ENCODE peak calls at places on chromosomes 13 and 19, in eight cellular contexts. M is fibroblast of the aortic adventitia, U is omental fat pad, G is thoracic aorta, Z is body of pancreas, S is neural crest cell, J is foreskin keratinocyte, K is ovary. W is an unnamed sample.

GRCh38 chr19:16170134-16170533 is 3.2 kb downstream of the CIB3 start:
- DNase-seq in M (no peak), K (no peak), J (no peak), S (no peak), G (no peak), Z (no peak), U (no peak), W (no peak)

GRCh38 chr19:27966390-27966816 is 1246.5 kb downstream of the UQCRFS1 start:
- DNase-seq in U (no peak), M (peak; percentile 37), G (no peak), S (no peak), K (no peak), J (no peak), Z (no peak), W (no peak)

GRCh38 chr13:110853235-110853721 is 61.6 kb downstream of the ANKRD10 start:
- DNase-seq in K (no peak), J (no peak), U (no peak), M (no peak), S (no peak), G (no peak), Z (no peak), W (no peak)

GRCh38 chr13:50129065-50129922 is 114.0 kb downstream of the KCNRG start:
- DNase-seq in G (no peak), S (no peak), K (no peak), J (peak; percentile 7), U (no peak), M (no peak), Z (no peak), W (no peak)

GRCh38 chr19:3099347-3100145 is 5.4 kb downstream of the GNA11 start:
- DNase-seq in M (no peak), Z (peak; percentile 11), K (no peak), J (no peak), U (no peak), S (no peak), G (no peak), W (no peak)

GRCh38 chr13:57988276-57988675 is 356.7 kb downstream of the PCDH17 start:
- DNase-seq in G (no peak), K (no peak), U (no peak), Z (no peak), M (no peak), J (no peak), S (no peak), W (no peak)

GRCh38 chr19:39480337-39481228 is at the start of gene TIMM50:
- DNase-seq in U (peak; percentile 95), J (peak; percentile 84), M (peak; percentile 87), S (peak; percentile 99), K (peak; percentile 97), Z (peak; percentile 97), G (peak; percentile 93), W (peak; percentile 98)

GRCh38 chr13:113978741-113979481 is 5.0 kb upstream of the C13orf46 start:
- DNase-seq in G (no peak), Z (no peak), M (peak; percentile 31), U (no peak), S (no peak), J (no peak), K (no peak), W (no peak)

GRCh38 chr13:48626077-48626449 is 27.7 kb upstream of the CYSLTR2 start:
- DNase-seq in J (no peak), M (peak; percentile 77), K (no peak), Z (peak; percentile 59), S (no peak), G (no peak), U (no peak), W (no peak)

GRCh38 chr19:15254547-15254946 is 22.3 kb upstream of the EPHX3 start:
- DNase-seq in M (no peak), G (no peak), S (no peak), K (no peak), Z (no peak), J (no peak), U (no peak), W (no peak)

GRCh38 chr19:51407631-51408131 is 9.8 kb downstream of the SIGLEC10 start:
- DNase-seq in M (peak; percentile 22), K (no peak), Z (peak; percentile 31), U (no peak), J (no peak), G (no peak), S (no peak), W (no peak)

GRCh38 chr13:93244141-93244917 is 17.7 kb downstream of the GPC6 start:
- DNase-seq in M (peak; percentile 73), S (no peak), J (peak; percentile 44), G (no peak), U (no peak), K (peak; percentile 41), Z (no peak), W (no peak)

GRCh38 chr13:76890036-76890435 is 3.8 kb upstream of the KCTD12 start:
- DNase-seq in J (peak; percentile 98), Z (no peak), U (no peak), M (no peak), S (no peak), G (no peak), K (no peak), W (no peak)

GRCh38 chr13:33318744-33319143 is 33.2 kb upstream of the STARD13 start:
- DNase-seq in S (no peak), G (no peak), K (no peak), J (no peak), Z (no peak), U (no peak), M (no peak), W (no peak)

GRCh38 chr19:15283141-15283885 is 49.0 kb downstream of the BRD4 start:
- DNase-seq in S (no peak), K (no peak), J (no peak), Z (peak; percentile 45), U (no peak), G (peak; percentile 63), M (peak; percentile 83), W (no peak)

GRCh38 chr13:46571189-46571901 is 18.4 kb downstream of the LRCH1 start:
- DNase-seq in K (no peak), U (no peak), S (no peak), Z (no peak), G (no peak), J (no peak), M (peak; percentile 72), W (no peak)

GRCh38 chr13:112118451-112119064 is 51.6 kb downstream of the SOX1 start:
- DNase-seq in M (no peak), G (no peak), K (no peak), S (no peak), Z (no peak), J (no peak), U (no peak), W (no peak)

GRCh38 chr19:29587518-29587986 is 18.5 kb upstream of the POP4 start:
- DNase-seq in Z (no peak), G (no peak), S (no peak), U (no peak), M (no peak), J (peak; percentile 52), K (no peak), W (no peak)

GRCh38 chr19:6173190-6173589 is 37.7 kb downstream of the ACSBG2 start:
- DNase-seq in U (no peak), J (no peak), G (no peak), M (no peak), S (no peak), K (no peak), Z (peak; percentile 80), W (no peak)

DNA sequence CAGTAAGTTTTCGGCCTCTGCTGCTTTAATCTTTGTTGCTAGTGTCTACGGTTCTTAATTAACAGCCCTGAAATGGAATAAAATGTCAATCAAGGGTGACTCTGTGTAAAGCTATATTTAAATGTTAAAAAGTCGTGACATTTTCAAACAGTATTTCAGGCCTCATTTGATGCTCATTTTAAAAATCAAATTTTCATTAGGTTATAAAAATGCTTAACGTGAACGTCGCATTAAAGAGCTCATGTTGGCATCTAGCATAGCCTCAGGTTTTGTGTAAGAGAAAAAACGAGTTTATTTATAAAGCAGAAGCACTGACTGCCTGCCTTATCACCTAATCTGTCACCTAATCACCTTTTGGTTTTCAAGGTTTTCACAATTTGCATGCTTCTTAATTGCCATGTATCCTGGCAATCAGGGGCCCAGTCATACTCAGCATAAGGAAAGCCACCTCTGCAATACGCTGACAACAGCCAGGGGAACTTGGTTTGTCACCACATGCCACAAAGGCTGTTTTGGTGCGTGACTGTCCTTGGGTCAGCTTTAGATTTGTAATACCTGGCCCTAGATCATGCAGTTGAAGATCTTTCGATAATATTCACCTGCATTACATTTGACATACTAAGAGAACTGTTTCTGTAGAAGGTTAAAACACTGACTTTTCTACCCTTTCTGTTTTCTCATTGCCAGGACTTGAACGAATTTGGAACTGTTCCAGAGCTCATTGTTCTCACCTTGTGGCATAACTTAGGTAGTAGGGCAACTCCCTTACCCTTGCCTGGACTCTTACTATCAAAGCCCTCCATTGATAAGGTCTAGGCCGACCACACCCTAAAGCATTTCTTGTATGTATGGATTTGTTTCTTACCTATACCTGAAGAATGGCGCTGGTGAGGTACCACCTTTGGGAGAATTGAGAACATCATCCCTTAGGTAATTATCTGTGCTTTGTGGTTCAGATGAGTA is 112.5 kb downstream of the TEX26 start:
- DNase-seq in M (no peak), U (no peak), S (no peak), K (no peak), G (no peak), J (no peak), Z (no peak), W (no peak)
- TF ChIP-seq CTCF in M (no peak), U (no peak), S (peak; percentile 7), K (no peak), G (no peak), J (no peak), Z (no peak), W (peak; percentile 1)

GRCh38 chr19:369256-369655 is 24.7 kb upstream of the MIER2 start:
- DNase-seq in S (no peak), J (no peak), G (no peak), U (no peak), M (no peak), Z (no peak), K (no peak), W (no peak)
- TF ChIP-seq CTCF in S (no peak), J (no peak), G (no peak), U (no peak), M (no peak), Z (no peak), K (no peak), W (no peak)

GRCh38 chr13:51665456-51665855 is 81.2 kb downstream of the WDFY2 start:
- DNase-seq in G (no peak), K (no peak), M (no peak), S (no peak), Z (no peak), U (no peak), J (no peak), W (no peak)
- TF ChIP-seq CTCF in G (no peak), K (no peak), M (no peak), S (no peak), Z (no peak), U (no peak), J (no peak), W (no peak)

DNA sequence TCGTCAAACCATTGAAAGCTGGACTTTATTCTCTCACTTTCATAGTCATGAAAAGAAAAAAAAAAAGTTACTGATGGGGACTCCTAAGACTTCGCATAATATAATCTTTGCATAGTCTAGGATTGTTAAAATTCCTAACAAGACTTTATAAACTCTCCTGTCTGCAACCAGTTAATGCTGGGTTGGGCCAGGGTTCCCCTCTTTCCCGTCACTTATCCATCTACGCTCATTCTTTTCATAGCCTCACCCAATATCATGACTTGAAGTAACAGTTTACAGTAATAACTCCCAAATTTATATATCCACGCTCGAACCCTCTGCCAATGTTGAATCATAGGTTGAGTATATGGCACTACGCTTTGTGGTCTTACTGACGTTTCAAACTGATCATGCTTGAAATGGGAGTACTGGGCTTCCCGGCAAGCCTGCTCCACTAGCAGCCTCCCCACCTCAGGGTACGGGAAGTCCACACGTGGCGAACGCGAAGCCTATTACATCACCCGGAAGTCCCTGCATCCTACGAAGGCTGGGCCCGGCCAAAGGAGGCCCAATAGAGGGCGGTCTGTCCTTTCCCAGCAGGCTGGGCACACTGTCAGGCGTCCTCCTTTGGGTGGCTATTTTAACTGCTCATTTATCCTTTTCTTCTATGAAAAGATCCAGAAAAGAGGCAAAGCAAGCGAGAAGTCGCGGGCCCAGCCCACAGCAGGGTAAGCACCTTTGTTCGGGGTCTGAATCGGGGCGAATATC is 694 bp upstream of the ZNF460 start:
- DNase-seq in J (peak; percentile 93), U (peak; percentile 82), K (peak; percentile 89), G (peak; percentile 84), M (peak; percentile 97), S (peak; percentile 74), Z (peak; percentile 91), W (peak; percentile 87)
- TF ChIP-seq CTCF in J (peak; percentile 78), U (no peak), K (no peak), G (no peak), M (peak; percentile 32), S (no peak), Z (peak; percentile 30), W (peak; percentile 37)